ENCODE peak calls at places on chromosome 20, in four cellular contexts. W is K562, X is WTC11, G is SK-N-SH. P is an unnamed sample.
A peak's percentile ranks its signal among the peaks of the same experiment; 100 is the strongest.

GRCh38 chr20:53856675-53857295 is 213.6 kb downstream of the BCAS1 start:
- DNase-seq in W (no peak), X (no peak), G (no peak), P (no peak)

GRCh38 chr20:32031007-32031958 is 20.8 kb upstream of the HCK start:
- DNase-seq in X (peak; percentile 95), G (peak; percentile 89), W (peak; percentile 72), P (no peak)

GRCh38 chr20:39700527-39700926 is 738.4 kb downstream of the DHX35 start:
- DNase-seq in W (no peak), G (no peak), X (no peak), P (no peak)

GRCh38 chr20:43720007-43720406 is 6.8 kb downstream of the GTSF1L start:
- DNase-seq in X (no peak), G (no peak), W (no peak), P (no peak)

GRCh38 chr20:43752561-43753301 is 25.9 kb upstream of the GTSF1L start:
- DNase-seq in W (no peak), X (no peak), G (no peak), P (peak; percentile 95)

GRCh38 chr20:2741463-2741862 is 48.9 kb downstream of the EBF4 start:
- DNase-seq in X (no peak), G (no peak), W (no peak), P (no peak)

GRCh38 chr20:21315138-21315537 is 12.0 kb downstream of the XRN2 start:
- DNase-seq in G (no peak), X (no peak), W (no peak), P (no peak)

GRCh38 chr20:37239026-37239451 is 22.6 kb downstream of the GHRH start:
- DNase-seq in X (no peak), G (no peak), W (no peak), P (no peak)

GRCh38 chr20:60148885-60149284 is 190.7 kb downstream of the CDH26 start:
- DNase-seq in G (no peak), W (no peak), X (no peak), P (no peak)

GRCh38 chr20:59007758-59008511 is 881 bp upstream of the CTSZ start:
- DNase-seq in W (no peak), G (no peak), X (no peak), P (peak; percentile 60)

GRCh38 chr20:13735829-13736228 is 48.9 kb downstream of the ESF1 start:
- DNase-seq in W (no peak), G (no peak), X (no peak), P (no peak)

GRCh38 chr20:42639140-42639539 is 550.6 kb downstream of the PTPRT start:
- DNase-seq in G (no peak), W (no peak), X (no peak), P (no peak)

GRCh38 chr20:11651138-11651537 is 266.6 kb upstream of the BTBD3 start:
- DNase-seq in G (no peak), W (no peak), X (no peak), P (no peak)

GRCh38 chr20:50412499-50412898 is 97.7 kb upstream of the PTPN1 start:
- DNase-seq in X (no peak), G (no peak), W (no peak), P (no peak)

GRCh38 chr20:57973886-57974285 is 254.6 kb downstream of the ANKRD60 start:
- DNase-seq in W (no peak), G (no peak), X (no peak), P (no peak)

GRCh38 chr20:50260480-50261221 is 70.0 kb downstream of the CEBPB start:
- DNase-seq in X (no peak), W (no peak), G (no peak), P (no peak)

GRCh38 chr20:3045816-3046676 is at the start of gene MRPS26:
- DNase-seq in W (peak; percentile 87), G (peak; percentile 96), X (peak; percentile 91), P (no peak)

GRCh38 chr20:50003253-50003656 is 20.5 kb downstream of the SNAI1 start:
- DNase-seq in G (no peak), W (no peak), X (no peak), P (no peak)

GRCh38 chr20:53157443-53158408 is 185.6 kb downstream of the TSHZ2 start:
- DNase-seq in G (no peak), W (peak; percentile 59), X (peak; percentile 83), P (no peak)

GRCh38 chr20:2692036-2692885 is at the start of gene EBF4:
- DNase-seq in G (peak; percentile 99), X (peak; percentile 49), W (peak; percentile 90), P (no peak)

GRCh38 chr20:59678286-59678685 is 73.9 kb downstream of the PHACTR3 start:
- DNase-seq in W (no peak), X (no peak), G (no peak), P (no peak)

GRCh38 chr20:50446351-50447101 is 63.7 kb upstream of the PTPN1 start:
- DNase-seq in X (no peak), G (no peak), W (no peak), P (no peak)

GRCh38 chr20:37319120-37319717 is 26.7 kb upstream of the SRC start:
- DNase-seq in X (no peak), G (peak; percentile 45), W (no peak), P (no peak)

GRCh38 chr20:58065508-58066361 is 162.7 kb downstream of the ANKRD60 start:
- DNase-seq in X (no peak), W (no peak), G (no peak), P (no peak)

GRCh38 chr20:22453244-22454080 is 130.9 kb downstream of the FOXA2 start:
- DNase-seq in W (peak; percentile 12), G (peak; percentile 25), X (no peak), P (no peak)

GRCh38 chr20:60583741-60584140 is 625.5 kb downstream of the CDH26 start:
- DNase-seq in X (no peak), G (no peak), W (no peak), P (no peak)

GRCh38 chr20:46401478-46401860 is 4.9 kb downstream of the ELMO2 start:
- DNase-seq in W (no peak), X (no peak), G (no peak), P (peak; percentile 40)

GRCh38 chr20:50723672-50724071 is 7.7 kb upstream of the PARD6B start:
- DNase-seq in W (no peak), G (no peak), X (no peak), P (no peak)

GRCh38 chr20:53829706-53830521 is 236.3 kb upstream of the ZNF217 start:
- DNase-seq in W (no peak), X (no peak), G (no peak), P (no peak)

GRCh38 chr20:59148713-59149493 is 14.7 kb upstream of the ZNF831 start:
- DNase-seq in G (no peak), X (no peak), W (no peak), P (no peak)

GRCh38 chr20:44959082-44959895 is 908 bp downstream of the TOMM34 start:
- DNase-seq in W (no peak), G (peak; percentile 31), X (no peak), P (no peak)

GRCh38 chr20:33181482-33182093 is 13.6 kb downstream of the BPIFA2 start:
- DNase-seq in X (peak; percentile 52), G (no peak), W (no peak), P (no peak)

GRCh38 chr20:48716541-48716940 is 111.3 kb downstream of the PREX1 start:
- DNase-seq in W (no peak), X (no peak), G (no peak), P (no peak)
- TF ChIP-seq USF1 in W (no peak), X (no peak), G (no peak), P (no peak)

GRCh38 chr20:4192378-4193048 is 177.2 kb upstream of the RNF24 start:
- DNase-seq in W (peak; percentile 87), X (no peak), G (no peak), P (no peak)
- TF ChIP-seq USF1 in W (no peak), X (no peak), G (no peak), P (no peak)

GRCh38 chr20:10172998-10173655 is 45.5 kb upstream of the SNAP25 start:
- DNase-seq in X (no peak), W (no peak), G (no peak), P (no peak)

GRCh38 chr20:10178727-10179313 is 39.8 kb upstream of the SNAP25 start:
- DNase-seq in G (no peak), W (no peak), X (no peak), P (no peak)

GRCh38 chr20:10178091-10178490 is 40.5 kb upstream of the SNAP25 start:
- DNase-seq in G (no peak), X (no peak), W (no peak), P (no peak)

GRCh38 chr20:10179574-10180298 is 38.9 kb upstream of the SNAP25 start:
- DNase-seq in X (peak; percentile 47), W (no peak), G (peak; percentile 22), P (no peak)

GRCh38 chr20:10177326-10177725 is 41.3 kb upstream of the SNAP25 start:
- DNase-seq in W (no peak), G (no peak), X (no peak), P (no peak)
- TF ChIP-seq USF1 in W (no peak), G (no peak), X (no peak), P (no peak)

DNA sequence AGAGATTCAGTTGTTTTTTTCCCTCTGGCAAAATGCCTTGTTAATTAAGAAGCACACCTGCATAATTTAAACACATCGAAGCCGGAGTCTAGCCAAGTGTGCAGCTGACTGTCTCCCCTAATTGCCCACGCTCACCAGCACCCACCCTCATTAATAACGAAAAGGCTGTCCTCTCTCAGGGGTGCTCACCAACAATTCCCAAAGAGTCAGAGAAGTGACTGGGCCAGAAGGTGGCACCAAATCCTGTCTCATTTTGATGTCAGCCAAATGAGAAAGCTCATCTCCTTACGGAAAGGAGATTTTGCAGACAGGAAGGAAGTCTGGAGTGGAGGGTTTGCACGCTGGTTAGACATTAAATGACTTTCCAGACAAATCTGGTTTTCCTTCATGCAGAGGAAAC is 60.7 kb upstream of the MC3R start:
- DNase-seq in G (peak; percentile 42), W (no peak), X (no peak), P (no peak)
- TF ChIP-seq USF1 in G (no peak), W (no peak), X (no peak), P (no peak)

GRCh38 chr20:61873651-61874420 is 191.8 kb downstream of the TAF4 start:
- DNase-seq in W (no peak), G (no peak), X (no peak), P (no peak)
- TF ChIP-seq USF1 in W (no peak), G (no peak), X (no peak), P (no peak)

GRCh38 chr20:48198951-48199431 is 413.7 kb upstream of the SULF2 start:
- DNase-seq in X (no peak), W (no peak), G (no peak), P (no peak)
- TF ChIP-seq USF1 in X (no peak), W (no peak), G (no peak), P (no peak)

DNA sequence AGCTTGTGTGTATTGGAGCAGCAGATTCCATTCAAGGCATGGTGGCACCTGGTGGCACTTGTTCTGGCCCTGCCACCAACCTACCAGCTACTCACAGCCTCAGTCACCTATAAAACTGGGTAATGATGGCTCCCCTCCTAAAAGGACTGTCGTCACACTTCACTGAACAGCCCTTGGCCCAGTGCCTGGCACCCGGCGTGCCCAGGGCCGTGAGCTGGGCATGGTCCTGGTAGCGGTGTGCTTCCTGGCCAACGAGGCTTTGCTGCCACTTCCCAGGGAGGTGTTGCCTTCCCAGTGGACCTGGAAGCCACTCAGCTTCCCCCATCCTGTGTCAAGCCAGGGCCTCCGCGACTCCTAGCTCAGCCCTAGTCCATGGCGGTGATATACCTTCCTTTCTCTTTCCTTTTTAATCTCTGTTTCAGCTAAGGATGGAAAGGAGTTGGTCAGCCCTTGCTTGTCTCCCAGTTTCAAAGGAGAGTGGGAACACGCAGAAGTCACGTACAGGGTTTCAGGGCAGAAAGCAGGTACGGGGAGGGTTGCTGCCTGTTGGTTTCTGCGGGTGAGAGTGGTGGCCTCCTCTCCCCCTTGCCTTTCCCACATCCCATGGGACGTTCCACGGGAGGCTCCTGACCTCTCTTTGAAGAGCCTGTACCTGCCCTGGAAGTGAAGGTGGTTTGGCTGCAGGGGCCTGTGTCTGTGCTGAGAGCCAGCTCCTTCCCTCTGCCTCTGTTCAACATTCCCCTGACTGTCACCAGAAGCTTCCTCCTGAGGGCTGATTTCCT is 25.5 kb downstream of the ENTPD6 start:
- DNase-seq in G (no peak), W (no peak), X (no peak), P (no peak)
- TF ChIP-seq USF1 in G (no peak), W (no peak), X (no peak), P (no peak)

P was measured in GM12878.